ENCODE peak calls at places on chromosome 13, in nine cellular contexts. T is NCI-H2029, O is osteocyte, R is ELF-1, H is lung microvascular endothelial cell, G is frontal cortex, P is anterior cingulate cortex, Q is AML-193, D is epithelial cell of prostate. X is an unnamed sample.

GRCh38 chr13:42478531-42479156 is 95.3 kb upstream of the TNFSF11 start:
- DNase-seq in T (no peak), H (peak; percentile 67), D (no peak), Q (no peak), R (peak; percentile 46), P (no peak), G (no peak), O (no peak), X (no peak)

GRCh38 chr13:43942301-43942700 is 62.6 kb downstream of the LACC1 start:
- DNase-seq in P (no peak), T (no peak), G (no peak), D (no peak), H (no peak), Q (no peak), O (no peak), R (no peak), X (no peak)

GRCh38 chr13:110323172-110323851 is 16.2 kb downstream of the COL4A2 start:
- DNase-seq in D (no peak), R (no peak), G (no peak), H (peak; percentile 53), P (no peak), Q (no peak), O (no peak), T (no peak), X (no peak)

GRCh38 chr13:105363747-105364177 is 1171.7 kb downstream of the EFNB2 start:
- DNase-seq in D (no peak), H (no peak), O (no peak), G (no peak), T (no peak), Q (peak; percentile 96), R (no peak), P (no peak), X (no peak)

GRCh38 chr13:90055121-90055520 is 1292.4 kb upstream of the MIR17HG start:
- DNase-seq in D (peak; percentile 63), P (no peak), Q (no peak), T (no peak), R (peak; percentile 2), O (no peak), G (no peak), H (no peak), X (no peak)

GRCh38 chr13:110447801-110448200 is 113.7 kb downstream of the RAB20 start:
- DNase-seq in H (no peak), P (no peak), G (no peak), Q (no peak), D (no peak), O (no peak), R (peak; percentile 30), T (no peak), X (no peak)

GRCh38 chr13:50123862-50124535 is 108.8 kb downstream of the KCNRG start:
- DNase-seq in O (no peak), Q (peak; percentile 86), H (peak; percentile 98), D (peak; percentile 73), P (peak; percentile 93), R (peak; percentile 70), G (peak; percentile 97), T (peak; percentile 82), X (peak; percentile 67)

GRCh38 chr13:25732146-25732865 is 319.5 kb downstream of the SHISA2 start:
- DNase-seq in Q (no peak), D (no peak), T (no peak), P (no peak), G (no peak), O (no peak), H (no peak), R (no peak), X (no peak)

GRCh38 chr13:30404207-30404606 is 18.1 kb upstream of the UBE2L5 start:
- DNase-seq in D (no peak), G (no peak), H (no peak), Q (no peak), O (no peak), R (no peak), T (no peak), P (no peak), X (no peak)

GRCh38 chr13:113291997-113292862 is 4.8 kb upstream of the LAMP1 start:
- DNase-seq in H (no peak), R (peak; percentile 32), T (no peak), O (no peak), P (no peak), G (no peak), D (no peak), Q (no peak), X (no peak)

GRCh38 chr13:40505196-40505595 is 161.2 kb downstream of the FOXO1 start:
- DNase-seq in G (no peak), T (no peak), P (no peak), O (no peak), R (no peak), Q (no peak), H (no peak), D (no peak), X (no peak)

GRCh38 chr13:80116107-80116506 is 224.8 kb downstream of the SPRY2 start:
- DNase-seq in R (no peak), Q (no peak), G (no peak), P (no peak), O (no peak), D (no peak), T (no peak), H (peak; percentile 60), X (no peak)

GRCh38 chr13:42859760-42860159 is 78.4 kb downstream of the FAM216B start:
- DNase-seq in P (no peak), O (no peak), H (no peak), R (no peak), Q (no peak), D (no peak), G (no peak), T (no peak), X (no peak)

GRCh38 chr13:67119481-67119883 is 110.7 kb downstream of the PCDH9 start:
- DNase-seq in H (peak; percentile 59), O (no peak), P (no peak), T (no peak), D (peak; percentile 58), G (no peak), R (no peak), Q (no peak), X (no peak)

GRCh38 chr13:90918551-90918950 is 428.9 kb upstream of the MIR17HG start:
- DNase-seq in T (no peak), H (no peak), R (no peak), O (no peak), Q (no peak), D (no peak), P (no peak), G (no peak), X (no peak)

GRCh38 chr13:74289861-74290260 is 155.7 kb upstream of the KLF12 start:
- DNase-seq in G (no peak), D (no peak), R (no peak), H (no peak), Q (no peak), P (no peak), O (no peak), T (peak; percentile 11), X (no peak)

GRCh38 chr13:111111376-111111937 is 3.7 kb upstream of the ARHGEF7 start:
- DNase-seq in R (no peak), G (no peak), D (no peak), T (no peak), P (no peak), H (no peak), O (no peak), Q (no peak), X (no peak)

GRCh38 chr13:98495627-98496238 is 81.2 kb downstream of the STK24 start:
- DNase-seq in T (no peak), H (no peak), O (no peak), P (no peak), D (no peak), R (no peak), G (no peak), Q (no peak), X (no peak)

GRCh38 chr13:110308377-110309158 is 1.5 kb downstream of the COL4A2 start:
- DNase-seq in H (peak; percentile 64), O (no peak), G (no peak), P (no peak), T (no peak), R (peak; percentile 75), D (no peak), Q (no peak), X (no peak)

GRCh38 chr13:94063096-94063495 is 416.4 kb downstream of the DCT start:
- DNase-seq in D (no peak), O (no peak), H (no peak), T (no peak), R (no peak), G (no peak), P (no peak), Q (no peak), X (no peak)

GRCh38 chr13:102854675-102855074 is 8.8 kb downstream of the ERCC5 start:
- DNase-seq in O (no peak), D (no peak), T (no peak), G (no peak), H (no peak), R (no peak), Q (no peak), P (no peak), X (peak; percentile 31)

GRCh38 chr13:31096624-31097302 is 64.9 kb downstream of the HSPH1 start:
- DNase-seq in O (no peak), H (no peak), Q (no peak), T (no peak), P (no peak), G (no peak), D (peak; percentile 12), R (no peak), X (no peak)

GRCh38 chr13:42110410-42111155 is 62.1 kb downstream of the DGKH start:
- DNase-seq in R (no peak), Q (peak; percentile 75), O (no peak), G (peak; percentile 20), D (no peak), T (no peak), H (peak; percentile 78), P (no peak), X (peak; percentile 63)

GRCh38 chr13:95644611-95645052 is at the start of gene DZIP1:
- DNase-seq in H (peak; percentile 85), Q (no peak), D (no peak), R (peak; percentile 94), P (peak; percentile 61), G (peak; percentile 49), O (peak; percentile 92), T (no peak), X (no peak)

GRCh38 chr13:27476943-27477681 is 26.7 kb upstream of the MTIF3 start:
- DNase-seq in P (no peak), Q (no peak), G (no peak), D (peak; percentile 93), O (peak; percentile 64), H (no peak), R (no peak), T (no peak), X (peak; percentile 34)

X was measured in CD4-positive, alpha-beta memory T cell.